ENCODE peak calls at places on chromosomes 1 and 21, in six cellular contexts. Z is lower leg skin, A is HCT116, X is transverse colon, J is GM12891, W is breast epithelium. G is an unnamed sample.

GRCh38 chr1:202844935-202845334 is 34.2 kb downstream of the PCAT6 start:
- DNase-seq in Z (no peak), A (no peak), X (no peak), J (no peak), W (no peak), G (no peak)

GRCh38 chr1:220991959-220992704 is 112.9 kb downstream of the HLX start:
- DNase-seq in Z (no peak), A (no peak), X (no peak), J (no peak), W (no peak), G (no peak)

GRCh38 chr1:228445867-228446584 is 29.4 kb upstream of the TRIM17 start:
- DNase-seq in Z (peak), A (no peak), X (no peak), J (peak), W (no peak), G (no peak)

GRCh38 chr1:153569465-153569864 is 3.8 kb upstream of the S100A2 start:
- DNase-seq in Z (no peak), A (no peak), X (no peak), J (no peak), W (no peak), G (no peak)

GRCh38 chr1:29245876-29246275 is 9.6 kb downstream of the PTPRU start:
- DNase-seq in Z (no peak), A (no peak), X (peak), J (no peak), W (no peak), G (no peak)

GRCh38 chr1:11550664-11551283 is 71.8 kb downstream of the DISP3 start:
- DNase-seq in Z (no peak), A (peak), X (peak), J (no peak), W (peak), G (peak)

GRCh38 chr1:248807067-248807737 is 18.5 kb downstream of the SH3BP5L start:
- DNase-seq in Z (peak), A (peak), X (peak), J (peak), W (no peak), G (peak)

GRCh38 chr1:155569988-155570592 is 7.5 kb upstream of the ASH1L start:
- DNase-seq in Z (no peak), A (no peak), X (no peak), J (no peak), W (no peak), G (no peak)

GRCh38 chr1:43932786-43933385 is 715 bp upstream of the ARTN start:
- DNase-seq in Z (no peak), A (no peak), X (no peak), J (no peak), W (no peak), G (no peak)

GRCh38 chr21:31493350-31493880 is 149.4 kb upstream of the TIAM1 start:
- DNase-seq in Z (no peak), A (no peak), X (no peak), J (no peak), W (no peak), G (no peak)

GRCh38 chr1:248871837-248872401 is 13.0 kb upstream of the ZNF692 start:
- DNase-seq in Z (no peak), A (no peak), X (no peak), J (no peak), W (no peak), G (no peak)

GRCh38 chr1:205240569-205240968 is 12.8 kb downstream of the TMCC2 start:
- DNase-seq in Z (peak), A (no peak), X (no peak), J (no peak), W (no peak), G (no peak)

GRCh38 chr1:93503816-93504215 is 55.9 kb downstream of the FNBP1L start:
- DNase-seq in Z (no peak), A (no peak), X (no peak), J (no peak), W (no peak), G (no peak)

GRCh38 chr1:53378061-53378460 is 50.2 kb upstream of the LRP8 start:
- DNase-seq in Z (peak), A (no peak), X (no peak), J (no peak), W (peak), G (no peak)

GRCh38 chr1:100443739-100444571 is 91.6 kb downstream of the CDC14A start:
- DNase-seq in Z (no peak), A (no peak), X (no peak), J (no peak), W (no peak), G (no peak)

GRCh38 chr1:203311368-203312301 is 6.3 kb downstream of the BTG2 start:
- DNase-seq in Z (no peak), A (no peak), X (no peak), J (no peak), W (no peak), G (no peak)

GRCh38 chr1:56190975-56191768 is 388.2 kb downstream of the PLPP3 start:
- DNase-seq in Z (no peak), A (no peak), X (no peak), J (no peak), W (no peak), G (no peak)

GRCh38 chr1:95286479-95286878 is 52.5 kb downstream of the RWDD3 start:
- DNase-seq in Z (no peak), A (no peak), X (no peak), J (no peak), W (no peak), G (peak)

GRCh38 chr1:233138794-233139544 is 156.6 kb downstream of the PCNX2 start:
- DNase-seq in Z (no peak), A (no peak), X (no peak), J (no peak), W (no peak), G (no peak)

GRCh38 chr1:32400876-32401631 is 6.8 kb upstream of the BSDC1 start:
- DNase-seq in Z (peak), A (peak), X (peak), J (peak), W (peak), G (peak)

GRCh38 chr1:27382950-27383627 is at the start of gene CD164L2:
- DNase-seq in Z (no peak), A (no peak), X (peak), J (peak), W (peak), G (peak)

GRCh38 chr1:160158031-160158430 is 6.6 kb downstream of the ATP1A4 start:
- DNase-seq in Z (no peak), A (no peak), X (no peak), J (no peak), W (no peak), G (no peak)

DNA sequence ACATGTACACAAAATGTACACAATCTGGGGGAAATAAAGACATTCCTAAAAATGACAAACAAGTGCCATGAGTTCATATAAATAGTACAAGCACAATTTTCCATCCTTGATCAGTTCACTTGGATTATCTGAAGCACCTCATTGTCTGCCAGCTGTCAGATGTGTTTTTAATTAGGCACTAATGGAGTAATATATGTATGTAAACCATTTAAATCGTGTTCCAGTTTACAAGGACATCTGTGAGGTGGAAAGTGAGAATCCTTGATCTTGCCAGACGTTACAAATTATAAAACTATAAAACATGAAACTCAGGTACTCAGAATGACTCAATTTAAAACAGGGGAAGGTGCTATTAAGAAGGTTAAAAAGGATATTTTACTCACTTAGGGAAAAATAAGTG is 1312.2 kb downstream of the PLA2G4A start:
- DNase-seq in Z (no peak), A (no peak), X (no peak), J (no peak), W (no peak), G (no peak)
- TF ChIP-seq POLR2A in Z (no peak), A (no peak), X (no peak), J (no peak), W (no peak), G (no peak)

DNA sequence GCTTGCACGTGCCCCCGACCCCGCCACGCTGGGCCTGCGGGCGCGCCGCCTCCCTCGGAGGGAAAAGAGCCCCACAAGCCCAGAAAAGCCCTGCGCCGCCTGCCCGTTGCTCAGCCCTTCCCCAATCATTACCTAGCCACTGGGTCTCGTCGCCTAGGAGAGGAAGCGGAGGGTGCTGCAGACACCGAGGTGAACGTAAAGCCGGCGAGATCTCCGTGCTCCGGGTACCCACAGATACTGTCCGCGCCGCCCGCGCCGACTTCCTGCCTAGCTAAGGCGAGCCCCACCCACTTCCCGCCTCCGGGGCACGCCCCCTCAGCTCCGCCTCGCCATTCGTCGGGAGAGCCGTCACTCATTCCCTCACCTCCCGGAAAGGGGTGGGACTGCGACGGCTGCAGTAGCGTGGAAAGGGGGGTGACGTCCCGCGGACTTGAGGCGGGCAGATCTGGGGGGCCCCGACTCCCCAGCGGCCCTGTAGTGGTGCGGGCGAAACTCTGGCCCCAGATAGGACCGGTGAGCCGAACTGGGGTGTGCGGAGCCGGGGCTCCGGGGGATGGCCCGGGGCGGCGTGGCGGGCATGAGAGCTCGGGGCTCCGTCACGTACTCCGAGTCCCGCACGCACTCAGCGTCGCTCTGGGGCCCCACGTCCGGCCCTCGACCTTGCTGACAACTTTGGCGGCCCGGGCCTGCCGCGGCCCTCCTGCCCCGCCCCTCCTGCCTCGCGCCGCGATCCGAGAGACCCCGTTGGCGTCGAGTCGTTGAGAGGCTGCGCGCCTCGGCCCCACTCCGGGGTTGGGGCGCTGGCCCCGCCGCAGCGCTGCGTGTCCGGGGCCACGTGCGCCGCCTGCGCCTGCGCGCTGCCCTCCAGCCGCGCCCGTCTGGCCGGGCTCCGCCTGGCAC is at the start of gene ENO1:
- DNase-seq in Z (peak), A (peak), X (peak), J (peak), W (peak), G (peak)
- TF ChIP-seq POLR2A in Z (peak), A (peak), X (peak), J (peak), W (peak), G (peak)

DNA sequence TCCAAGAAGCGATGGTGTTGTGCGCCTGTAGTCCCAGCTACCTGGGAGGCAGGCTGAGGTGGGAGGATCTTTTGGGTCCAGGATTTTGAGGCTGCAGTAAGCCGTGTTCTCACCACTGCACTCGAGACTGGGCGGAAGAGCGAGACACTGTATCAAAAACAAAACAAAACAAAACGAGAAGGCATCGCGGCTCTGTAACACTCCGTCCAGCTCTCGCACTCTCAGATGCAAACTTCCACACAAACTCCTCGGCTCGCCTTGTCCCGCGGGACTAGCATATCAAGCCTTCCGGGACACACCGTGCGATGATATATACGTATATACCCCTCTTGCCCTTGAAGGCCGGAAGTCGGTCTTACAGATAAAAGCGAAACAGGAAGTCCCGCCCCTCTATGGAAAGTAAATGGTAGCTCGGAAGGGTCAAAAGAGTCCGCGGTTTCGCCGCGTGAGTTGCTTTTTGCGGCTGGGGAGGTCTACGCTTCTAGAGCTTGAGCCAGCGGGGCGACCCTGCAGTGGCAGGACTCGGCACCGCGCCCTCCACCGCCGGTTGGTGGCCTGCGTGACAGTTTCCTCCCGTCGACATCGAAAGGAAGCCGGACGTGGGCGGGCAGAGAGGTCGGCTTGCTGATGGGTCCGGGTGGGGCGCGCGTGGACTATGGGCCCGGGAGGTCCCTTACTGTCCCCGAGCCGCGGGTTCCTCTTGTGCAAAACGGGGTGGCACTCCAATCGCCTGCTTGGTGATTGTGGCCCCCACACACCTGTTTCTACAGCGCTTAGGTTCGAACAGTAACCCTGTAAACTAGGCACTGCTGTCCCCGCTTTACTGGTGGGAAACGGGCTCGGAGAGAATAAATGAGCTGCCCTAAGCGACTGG is at the start of gene COA6:
- DNase-seq in Z (peak), A (peak), X (peak), J (peak), W (peak), G (peak)
- TF ChIP-seq POLR2A in Z (no peak), A (peak), X (peak), J (peak), W (peak), G (no peak)

DNA sequence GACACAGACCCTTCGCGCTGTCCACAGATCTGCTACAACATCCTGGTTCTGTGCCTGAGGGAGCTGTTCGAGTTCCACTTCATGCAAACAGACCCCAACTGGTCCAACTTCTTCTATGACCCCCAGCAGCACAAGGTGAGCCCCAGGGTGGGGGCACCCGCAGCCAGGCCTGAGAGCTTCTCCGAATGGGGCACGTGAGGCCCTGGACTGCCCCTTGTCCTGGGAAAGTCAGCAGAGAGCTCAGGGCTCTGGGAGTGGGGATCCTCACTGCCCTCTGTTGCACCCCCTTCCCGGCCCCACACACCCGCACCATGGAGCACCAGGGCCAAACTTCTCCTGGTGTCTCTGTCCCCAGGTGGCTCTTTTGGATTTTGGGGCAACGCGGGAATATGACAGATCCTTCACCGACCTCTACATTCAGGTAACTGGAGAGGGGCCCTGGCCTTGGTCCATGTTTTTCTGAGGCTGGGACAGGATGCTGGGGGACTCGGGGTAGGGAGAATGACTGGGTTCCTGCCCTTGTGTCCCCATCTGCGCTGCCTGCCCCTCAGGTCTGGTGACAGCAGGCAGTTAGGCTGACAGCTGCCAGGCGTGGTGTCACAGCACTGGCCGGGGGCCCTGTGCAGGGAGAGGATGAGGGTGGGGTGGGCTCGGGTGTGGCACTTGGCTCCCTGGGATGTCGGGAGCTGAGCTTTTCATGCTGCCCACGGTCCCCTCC is 44.6 kb downstream of the COQ8A start:
- DNase-seq in Z (peak), A (no peak), X (no peak), J (no peak), W (no peak), G (no peak)
- TF ChIP-seq POLR2A in Z (no peak), A (no peak), X (no peak), J (no peak), W (no peak), G (no peak)

DNA sequence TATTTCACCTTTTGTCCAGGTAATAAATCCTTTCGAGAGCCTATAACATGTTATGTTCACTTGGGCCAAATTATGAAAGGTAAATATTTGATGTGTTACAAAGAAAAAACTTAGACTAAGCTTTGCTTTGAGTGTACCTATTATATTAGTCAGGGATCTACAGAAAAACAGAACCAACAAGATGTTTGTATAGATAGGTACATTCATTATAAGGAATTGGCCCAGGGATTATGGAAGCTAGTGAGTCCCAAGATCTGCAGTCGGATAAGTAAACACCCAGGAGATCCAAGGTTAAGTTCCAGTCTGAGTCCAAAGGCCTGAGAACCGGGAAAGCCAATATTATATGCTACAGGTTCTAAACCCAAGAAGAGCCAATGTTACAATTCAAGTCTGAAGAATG is 234.5 kb downstream of the NRIP1 start:
- DNase-seq in Z (no peak), A (no peak), X (no peak), J (no peak), W (no peak), G (no peak)
- TF ChIP-seq POLR2A in Z (no peak), A (no peak), X (no peak), J (no peak), W (no peak), G (no peak)

DNA sequence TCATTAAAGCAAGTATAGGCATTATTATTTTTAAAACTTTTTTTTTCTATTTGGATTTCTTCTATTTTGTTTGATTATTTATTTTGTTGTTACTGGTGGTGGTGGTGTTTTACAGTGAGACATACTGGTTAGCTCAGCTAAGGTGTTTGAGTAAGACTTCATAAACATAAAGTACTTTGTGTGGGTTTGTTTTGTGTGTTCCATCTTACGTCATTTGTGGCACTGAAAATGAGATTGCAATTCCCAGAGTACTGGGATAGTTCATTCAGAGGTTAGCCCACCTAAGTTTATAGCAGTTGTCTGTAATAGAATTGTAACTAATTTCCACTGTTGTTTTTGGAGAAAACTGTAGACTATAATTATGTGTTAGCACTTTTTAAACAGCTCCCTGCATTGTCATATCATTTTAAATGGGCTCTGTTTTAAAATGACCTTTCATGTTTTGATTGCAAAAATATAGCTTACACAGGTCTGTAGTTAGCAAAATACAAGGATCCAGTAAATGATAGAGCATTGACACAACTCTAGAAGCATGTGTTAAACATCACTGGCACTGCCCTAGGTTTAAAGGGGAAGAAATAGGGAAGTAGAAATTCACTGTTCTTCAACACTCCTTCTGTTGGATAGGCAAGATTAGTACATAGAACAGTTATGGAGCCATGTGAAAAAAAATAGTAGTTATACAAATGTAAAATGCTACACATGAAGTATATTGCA is 171.7 kb downstream of the NFIA start:
- DNase-seq in Z (no peak), A (no peak), X (no peak), J (no peak), W (no peak), G (no peak)
- TF ChIP-seq POLR2A in Z (no peak), A (no peak), X (no peak), J (no peak), W (no peak), G (no peak)

DNA sequence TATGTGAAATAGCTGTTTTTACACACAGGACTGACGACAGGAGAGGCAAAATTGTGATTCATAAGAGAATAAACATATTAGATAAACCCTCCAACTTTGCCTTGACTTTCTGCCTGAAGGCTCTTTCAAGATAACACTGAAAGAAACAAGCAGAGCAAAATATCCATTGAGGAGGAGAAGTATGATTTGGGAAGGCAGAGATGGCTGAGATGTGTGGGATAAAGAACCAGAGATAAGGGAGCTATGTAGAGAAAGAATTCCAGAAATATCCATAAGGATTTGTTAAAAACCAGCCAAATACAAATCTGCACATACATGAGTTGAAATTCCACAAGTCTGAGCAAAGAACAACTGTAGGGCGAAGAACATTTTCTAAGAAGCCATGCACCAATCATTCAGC is 1064.7 kb downstream of the PLA2G4A start:
- DNase-seq in Z (no peak), A (no peak), X (no peak), J (no peak), W (no peak), G (no peak)
- TF ChIP-seq POLR2A in Z (no peak), A (no peak), X (no peak), J (no peak), W (no peak), G (no peak)